ENCODE peak calls at places on chromosomes 7 and 10, in six cellular contexts. K, T, W, G, B and X are unnamed samples.

GRCh38 chr10:114868801-114869200 is 47.2 kb downstream of the FHIP2A start:
- DNase-seq in W (no peak), K (no peak), T (no peak), B (peak; percentile 71), G (peak; percentile 19), X (peak; percentile 75)

GRCh38 chr10:47402681-47403301 is 18.7 kb upstream of the ZNF488 start:
- DNase-seq in K (peak; percentile 55), B (peak; percentile 89), W (peak; percentile 82), G (peak; percentile 51), T (no peak), X (peak; percentile 79)

GRCh38 chr7:153276394-153276793 is 516.8 kb downstream of the ACTR3B start:
- DNase-seq in G (no peak), K (no peak), T (no peak), B (no peak), W (no peak), X (no peak)

GRCh38 chr7:138089080-138089901 is 13.0 kb downstream of the AKR1D1 start:
- DNase-seq in G (no peak), K (no peak), B (peak; percentile 2), T (no peak), W (no peak), X (peak; percentile 58)

GRCh38 chr10:61733358-61733940 is 70.7 kb downstream of the CABCOCO1 start:
- DNase-seq in T (no peak), K (peak; percentile 43), B (peak; percentile 77), W (no peak), G (no peak), X (peak; percentile 80)

GRCh38 chr10:25113231-25114035 is 61.4 kb upstream of the GPR158 start:
- DNase-seq in T (peak; percentile 85), K (peak; percentile 86), G (no peak), W (peak; percentile 73), B (peak; percentile 78), X (peak; percentile 89)

GRCh38 chr7:70356324-70356797 is 758.1 kb downstream of the AUTS2 start:
- DNase-seq in B (no peak), G (no peak), W (no peak), T (no peak), K (no peak), X (no peak)

GRCh38 chr10:51389415-51390342 is 309.7 kb downstream of the CSTF2T start:
- DNase-seq in B (peak; percentile 100), K (peak; percentile 38), G (peak; percentile 100), T (peak; percentile 46), W (no peak), X (peak; percentile 94)

GRCh38 chr7:93374345-93374940 is 142.3 kb downstream of the VPS50 start:
- DNase-seq in G (peak; percentile 6), T (no peak), K (no peak), W (no peak), B (peak; percentile 58), X (peak; percentile 72)

GRCh38 chr10:110641256-110641655 is 2.9 kb upstream of the RBM20 start:
- DNase-seq in G (no peak), T (no peak), B (no peak), K (no peak), W (no peak), X (no peak)

GRCh38 chr7:107931740-107932515 is 40.9 kb downstream of the DLD start:
- DNase-seq in K (peak; percentile 28), W (no peak), T (no peak), B (no peak), G (no peak), X (no peak)

GRCh38 chr10:65846949-65847348 is 1078.9 kb upstream of the LRRTM3 start:
- DNase-seq in K (no peak), T (no peak), G (no peak), W (no peak), B (no peak), X (no peak)

GRCh38 chr7:101402081-101402779 is 39.6 kb downstream of the COL26A1 start:
- DNase-seq in G (peak; percentile 66), W (no peak), T (no peak), K (peak; percentile 69), B (peak; percentile 56), X (peak; percentile 22)

GRCh38 chr10:15763001-15763400 is 43.3 kb upstream of the ITGA8 start:
- DNase-seq in K (no peak), B (no peak), W (no peak), G (no peak), T (no peak), X (no peak)

GRCh38 chr10:49664842-49665355 is 14.6 kb upstream of the C10orf53 start:
- DNase-seq in T (no peak), B (no peak), K (no peak), G (no peak), W (no peak), X (no peak)

GRCh38 chr10:47454294-47455058 is 29.4 kb downstream of the ANXA8 start:
- DNase-seq in G (no peak), W (no peak), K (no peak), B (no peak), T (no peak), X (no peak)

GRCh38 chr7:2044883-2045471 is 187.8 kb downstream of the MAD1L1 start:
- DNase-seq in W (peak; percentile 45), K (no peak), G (no peak), B (no peak), T (no peak), X (no peak)

DNA sequence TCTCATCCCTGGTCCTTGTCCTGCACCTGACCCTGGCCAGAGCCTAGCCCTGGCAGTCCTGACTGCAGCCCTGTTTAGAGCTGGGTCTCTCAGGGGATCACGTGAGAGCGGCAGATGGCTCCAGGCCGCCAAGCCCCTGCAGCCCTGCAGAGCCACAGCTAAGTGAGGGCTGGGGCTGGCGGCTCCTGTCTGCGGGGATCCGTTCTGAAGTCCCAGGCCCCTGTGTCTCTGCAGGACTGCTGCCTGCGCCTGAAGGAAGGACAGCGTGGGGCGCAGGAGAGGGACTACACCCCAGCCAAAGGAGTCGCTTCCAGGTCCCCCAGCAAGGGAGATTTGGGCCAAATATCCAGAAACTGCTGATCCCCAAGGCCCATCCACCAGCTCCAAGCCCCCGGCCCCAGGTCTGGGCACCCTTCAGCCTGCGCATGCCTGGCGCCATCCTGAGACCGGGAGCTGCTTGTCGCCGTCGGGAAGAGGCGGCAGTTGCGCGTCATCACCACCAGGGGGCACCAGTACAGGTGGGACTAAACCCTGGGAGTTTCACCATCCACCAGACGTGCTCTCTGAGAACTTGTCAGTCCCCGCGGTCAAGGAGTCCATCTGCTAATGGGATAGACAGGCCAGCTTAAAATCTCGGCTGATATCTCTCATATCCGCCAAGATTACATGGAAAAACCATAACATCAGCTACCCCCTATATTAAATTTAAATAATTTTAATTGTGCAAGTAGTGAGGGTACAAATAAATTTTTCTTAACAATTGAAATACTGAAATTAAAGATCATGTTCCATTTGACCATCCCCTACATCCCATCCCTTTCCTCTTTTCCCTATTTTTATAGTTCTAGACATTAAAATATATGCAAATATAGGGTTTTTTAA is 25.1 kb upstream of the GHRHR start:
- DNase-seq in W (peak; percentile 89), B (peak; percentile 66), T (peak; percentile 86), K (peak; percentile 82), G (no peak), X (peak; percentile 78)
- H3K4me3 ChIP-seq in W (no peak overlapping the region), B (peak overlapping the region; percentile 3), T (no peak overlapping the region), K (no peak overlapping the region), G (no peak overlapping the region), X (peak overlapping the region; percentile 6)

DNA sequence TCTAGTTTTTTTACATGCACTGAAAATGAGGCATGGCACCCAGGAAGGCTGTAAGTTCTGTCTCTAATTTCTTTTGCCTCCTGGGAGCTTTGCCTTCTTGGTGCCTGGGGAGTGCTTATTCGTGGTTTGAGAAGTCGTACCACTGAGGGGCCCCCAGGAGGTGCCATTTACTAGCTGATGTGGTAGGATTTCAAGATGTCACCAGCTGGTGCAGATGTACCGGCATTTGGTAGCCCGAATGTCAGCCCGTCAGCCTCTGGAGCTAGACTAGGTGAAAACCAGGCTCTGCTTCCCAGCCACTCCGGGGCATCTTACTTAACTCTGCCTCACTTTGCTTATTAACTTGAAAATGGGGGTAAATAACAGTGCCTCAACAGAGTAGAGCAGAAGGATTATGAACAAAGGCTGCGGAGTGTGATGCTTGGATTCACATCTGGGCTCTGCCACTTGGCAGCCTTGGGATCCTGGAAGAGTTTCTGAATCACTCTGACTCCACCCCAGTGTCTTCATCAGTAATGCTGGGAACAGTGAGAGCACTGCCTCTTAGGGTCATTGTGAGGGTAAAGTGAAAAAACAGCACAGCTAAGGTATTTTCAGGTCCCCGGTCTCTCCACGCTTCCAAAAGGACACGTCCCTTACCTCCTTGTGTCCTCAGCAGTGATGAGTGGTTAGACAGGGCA is 31.4 kb upstream of the BTBD16 start:
- DNase-seq in T (no peak), K (no peak), W (no peak), G (peak; percentile 26), B (peak; percentile 72), X (peak; percentile 38)
- TF ChIP-seq CTCF in T (no peak), K (no peak), W (no peak), G (no peak), B (no peak), X (peak; percentile 19)

GRCh38 chr7:31340603-31341002 is at the start of gene NEUROD6:
- DNase-seq in G (no peak), B (no peak), W (no peak), K (no peak), T (no peak), X (no peak)

GRCh38 chr7:31336202-31337035 is 4.1 kb downstream of the NEUROD6 start:
- DNase-seq in K (no peak), T (no peak), G (no peak), B (no peak), W (no peak), X (no peak)

GRCh38 chr7:31333301-31333700 is 7.2 kb downstream of the NEUROD6 start:
- DNase-seq in K (peak; percentile 43), T (no peak), B (no peak), W (no peak), G (no peak), X (no peak)

GRCh38 chr7:31335889-31336201 is 4.7 kb downstream of the NEUROD6 start:
- DNase-seq in B (no peak), K (no peak), T (no peak), W (no peak), G (no peak), X (no peak)

GRCh38 chr7:31335161-31335888 is 5.2 kb downstream of the NEUROD6 start:
- DNase-seq in K (no peak), W (no peak), B (no peak), T (no peak), G (no peak), X (no peak)
- H3K4me3 ChIP-seq in K (no peak overlapping the region), W (peak overlapping the region; percentile 9), B (no peak overlapping the region), T (no peak overlapping the region), G (no peak overlapping the region), X (no peak overlapping the region)

GRCh38 chr10:91549296-91549695 is 83.6 kb downstream of the PPP1R3C start:
- DNase-seq in B (no peak), T (no peak), K (no peak), W (no peak), G (no peak), X (no peak)

GRCh38 chr10:91551856-91552255 is 81.0 kb downstream of the PPP1R3C start:
- DNase-seq in K (peak; percentile 67), T (peak; percentile 38), W (no peak), G (no peak), B (peak; percentile 80), X (peak; percentile 93)

GRCh38 chr10:91552260-91552659 is 80.6 kb downstream of the PPP1R3C start:
- DNase-seq in W (no peak), K (no peak), G (no peak), B (no peak), T (no peak), X (no peak)

GRCh38 chr10:91555455-91555854 is 77.4 kb downstream of the PPP1R3C start:
- DNase-seq in K (no peak), T (no peak), G (no peak), B (no peak), W (no peak), X (no peak)

DNA sequence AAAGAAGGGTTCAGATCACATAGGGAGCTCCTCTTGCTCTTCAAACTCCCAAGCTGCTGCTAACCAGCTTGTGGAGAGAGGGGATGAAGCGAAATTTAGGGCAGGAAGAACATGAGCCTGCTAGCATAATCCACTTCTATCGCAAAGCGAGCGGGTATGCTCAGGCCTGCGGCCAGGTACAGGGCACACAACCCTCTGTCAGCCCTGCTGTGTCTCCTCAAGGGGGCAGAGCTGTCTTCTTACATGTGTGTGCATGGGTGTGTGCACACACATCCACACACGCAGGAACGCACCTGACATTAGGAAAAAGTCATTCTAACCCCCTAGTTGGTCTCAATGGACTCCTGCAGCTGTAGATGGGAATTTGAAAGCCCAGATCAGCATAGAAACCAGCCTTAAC is 80.2 kb downstream of the PPP1R3C start:
- DNase-seq in W (no peak), T (peak; percentile 53), B (peak; percentile 25), K (peak; percentile 78), G (no peak), X (peak; percentile 49)
- TF ChIP-seq CTCF in W (no peak), T (no peak), B (peak; percentile 46), K (peak; percentile 57), G (peak; percentile 57), X (peak; percentile 78)